ENCODE peak calls at places on chromosomes 13 and 19, in four cellular contexts. I is AG10803; X is CD8-positive, alpha-beta T cell; T is heart left ventricle. W is an unnamed sample.

GRCh38 chr13:83184819-83185218 is 697.5 kb downstream of the SLITRK1 start:
- DNase-seq in I (peak), X (no peak), T (no peak), W (peak)

GRCh38 chr13:51781246-51782022 is 22.5 kb downstream of the DHRS12 start:
- DNase-seq in I (no peak), X (no peak), T (no peak), W (peak)

GRCh38 chr13:24161010-24161775 is 673 bp downstream of the SPATA13 start:
- DNase-seq in I (no peak), X (peak), T (no peak), W (no peak)

GRCh38 chr19:5988520-5989387 is 10.8 kb upstream of the RANBP3 start:
- DNase-seq in I (no peak), X (no peak), T (no peak), W (no peak)

GRCh38 chr19:11570039-11570462 is 7.4 kb downstream of the ACP5 start:
- DNase-seq in I (no peak), X (no peak), T (no peak), W (no peak)

GRCh38 chr19:20388826-20389225 is 176.8 kb downstream of the ZNF737 start:
- DNase-seq in I (no peak), X (no peak), T (no peak), W (no peak)

GRCh38 chr13:104491951-104492350 is 1425.7 kb upstream of the SLC10A2 start:
- DNase-seq in I (no peak), X (no peak), T (no peak), W (no peak)

GRCh38 chr19:47742636-47743035 is 2.7 kb upstream of the NOP53 start:
- DNase-seq in I (no peak), X (no peak), T (peak), W (peak)

GRCh38 chr19:12891553-12892021 is 627 bp downstream of the GCDH start:
- DNase-seq in I (no peak), X (no peak), T (no peak), W (no peak)

DNA sequence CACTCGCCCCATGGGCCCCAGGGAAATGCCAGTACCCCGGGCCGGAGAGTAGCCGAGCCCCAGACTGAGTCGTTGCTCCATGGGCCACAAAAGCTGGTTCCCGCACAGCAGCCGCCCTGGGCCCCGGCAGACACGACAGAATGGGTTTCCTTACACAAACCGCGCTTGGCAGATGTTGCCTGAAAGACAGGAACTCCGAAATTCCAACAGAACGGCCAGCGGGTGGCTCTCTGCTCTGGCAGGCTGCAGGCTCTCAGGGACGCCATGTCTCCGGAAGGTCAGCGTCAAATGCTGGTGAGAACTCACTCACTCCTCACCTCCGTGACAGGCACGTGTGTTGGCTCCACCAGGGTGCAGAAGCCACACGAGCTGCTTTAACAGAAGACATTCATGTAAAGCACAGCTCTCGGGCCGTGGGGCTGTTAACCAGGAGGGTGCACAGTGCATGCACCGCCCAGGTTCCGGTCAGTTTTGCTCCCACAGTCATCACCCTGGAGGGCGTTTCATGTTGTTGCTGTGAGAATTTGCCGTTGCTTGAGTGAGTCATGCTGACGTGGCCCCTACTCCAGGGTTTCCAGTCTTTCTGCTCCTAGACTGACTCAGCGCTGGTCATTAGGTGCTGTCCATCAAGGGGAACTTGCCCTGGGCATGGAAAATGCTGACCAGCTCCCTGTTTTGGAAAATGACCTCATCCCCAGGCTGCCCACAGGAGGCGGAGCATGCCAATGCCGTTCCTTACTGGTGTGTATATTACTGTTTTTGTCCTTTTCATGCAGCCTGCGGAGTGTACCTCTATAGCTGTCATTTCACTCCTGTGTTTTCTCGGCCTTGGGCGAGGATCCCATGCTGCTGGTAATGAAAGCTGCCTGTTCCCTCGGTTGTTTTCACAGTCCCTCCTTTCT is 44.8 kb downstream of the ANKRD10 start:
- DNase-seq in I (peak), X (no peak), T (peak), W (peak)
- TF ChIP-seq CTCF in I (no peak), X (no peak), T (no peak), W (no peak)

DNA sequence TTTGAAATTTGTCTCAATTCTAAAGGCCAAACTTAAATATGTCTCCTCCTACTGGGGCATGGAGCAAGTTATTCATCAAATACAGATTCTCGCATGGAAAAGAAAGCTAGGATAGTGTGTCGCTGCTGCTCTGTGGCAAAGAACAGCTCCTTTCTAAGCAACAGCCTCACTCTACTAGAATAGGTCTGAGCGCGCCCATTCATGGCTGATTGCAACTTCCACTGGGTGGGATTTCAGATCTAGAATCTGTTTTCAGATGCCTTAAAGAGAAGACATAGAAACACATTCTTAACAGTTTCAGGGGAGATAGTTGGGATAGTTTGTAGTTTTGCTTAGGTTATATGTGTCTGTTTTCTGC is 2.4 kb downstream of the RGCC start:
- DNase-seq in I (no peak), X (no peak), T (no peak), W (peak)
- H3K4me3 ChIP-seq in I (peak), X (peak), T (peak), W (peak)

GRCh38 chr19:8513687-8514504 is at the start of gene ZNF414:
- DNase-seq in I (peak), X (peak), T (peak), W (peak)
- TF ChIP-seq CTCF in I (no peak), X (no peak), T (no peak), W (no peak)

GRCh38 chr19:45097450-45097775 is 4.4 kb downstream of the PPP1R37 start:
- DNase-seq in I (no peak), X (no peak), T (no peak), W (no peak)

GRCh38 chr19:45096700-45097099 is 3.7 kb downstream of the PPP1R37 start:
- DNase-seq in I (no peak), X (no peak), T (no peak), W (no peak)

GRCh38 chr19:45099465-45100201 is 6.7 kb downstream of the PPP1R37 start:
- DNase-seq in I (no peak), X (no peak), T (no peak), W (no peak)

GRCh38 chr19:45098521-45099464 is 5.8 kb downstream of the PPP1R37 start:
- DNase-seq in I (peak), X (no peak), T (peak), W (no peak)

DNA sequence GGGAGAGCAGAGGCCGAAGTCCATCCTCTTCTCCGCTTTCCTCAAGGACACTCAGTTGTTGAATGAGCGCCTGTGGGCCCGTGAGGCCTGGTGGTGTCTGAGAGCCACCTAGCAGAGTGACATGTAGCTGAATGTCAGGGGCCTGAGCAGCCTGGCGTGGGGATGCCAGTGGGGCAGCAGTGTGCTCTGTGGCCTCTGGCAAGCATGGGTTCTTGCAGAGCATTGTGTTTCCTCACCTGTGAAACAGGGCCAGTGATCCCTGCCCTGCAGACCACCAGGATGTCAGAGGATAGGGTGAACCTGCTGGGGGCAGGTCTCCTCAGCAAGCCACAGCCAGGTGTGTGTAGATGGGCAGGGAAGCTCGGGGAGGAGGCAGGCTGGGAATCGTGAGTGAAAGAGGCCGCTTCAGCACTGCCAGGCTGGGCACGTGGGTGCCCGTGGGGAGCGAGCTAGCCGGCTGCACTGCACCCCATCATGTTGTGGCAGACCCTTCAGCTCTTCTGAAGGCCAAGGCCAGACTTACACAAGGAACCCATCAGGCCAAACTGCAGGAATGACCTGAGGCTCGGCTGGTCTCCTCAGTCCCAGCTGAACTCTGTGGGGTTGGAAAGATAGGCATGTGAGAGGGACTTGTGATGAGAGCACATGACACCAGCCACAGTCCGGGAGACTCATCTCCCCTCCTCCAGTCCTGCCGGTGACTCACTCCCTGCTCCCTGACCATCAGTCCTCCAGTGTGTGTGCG is 5.0 kb downstream of the PPP1R37 start:
- DNase-seq in I (peak), X (no peak), T (peak), W (peak)
- H3K4me3 ChIP-seq in I (peak), X (no peak), T (no peak), W (peak)

GRCh38 chr19:42229263-42229854 is 9.2 kb downstream of the ZNF526 start:
- DNase-seq in I (no peak), X (no peak), T (no peak), W (no peak)
- TF ChIP-seq CTCF in I (no peak), X (no peak), T (no peak), W (no peak)

DNA sequence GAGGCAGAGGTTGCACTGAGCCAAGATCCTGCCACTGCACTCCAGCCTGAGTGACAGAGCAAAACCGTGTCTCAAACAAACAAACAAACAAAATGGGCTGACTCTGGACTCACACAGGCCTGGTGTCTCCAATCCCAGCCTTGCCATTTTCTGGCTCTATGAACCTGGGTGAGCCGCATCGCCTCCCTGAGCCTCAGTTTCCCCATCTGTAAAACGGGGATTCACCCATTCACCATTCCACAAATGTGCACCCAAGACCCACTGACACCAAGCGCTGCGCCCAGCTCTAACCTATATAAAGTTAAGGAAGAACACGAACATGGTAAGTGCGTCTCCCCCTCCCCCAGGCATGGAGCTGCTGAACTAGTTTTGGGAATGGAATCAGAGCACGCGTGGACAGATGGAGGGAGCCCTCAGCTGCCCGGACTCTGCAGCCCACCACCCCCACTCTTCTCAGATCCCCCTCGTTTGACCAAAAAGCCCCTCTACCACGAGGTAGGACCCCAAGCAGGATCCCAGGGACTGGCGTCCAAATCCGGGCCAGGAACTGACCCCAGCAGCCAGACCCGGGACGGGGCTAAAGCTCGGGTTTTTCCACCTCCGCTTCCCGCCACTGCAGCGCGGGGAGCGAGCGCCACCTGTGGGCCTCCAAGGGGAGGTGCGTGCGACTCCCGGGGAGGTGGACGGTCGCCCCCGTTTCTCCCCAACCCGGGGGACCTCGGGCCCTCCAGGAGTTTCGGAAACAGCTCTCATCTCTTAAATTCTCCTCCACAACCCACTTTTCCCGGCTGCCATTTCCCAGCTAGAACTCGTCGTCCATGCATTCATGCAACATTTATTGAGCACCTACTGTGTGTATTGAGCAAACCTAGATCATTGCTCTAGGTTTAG is 33.0 kb upstream of the ADGRE5 start:
- DNase-seq in I (peak), X (peak), T (peak), W (peak)
- H3K4me3 ChIP-seq in I (peak), X (peak), T (peak), W (no peak)

DNA sequence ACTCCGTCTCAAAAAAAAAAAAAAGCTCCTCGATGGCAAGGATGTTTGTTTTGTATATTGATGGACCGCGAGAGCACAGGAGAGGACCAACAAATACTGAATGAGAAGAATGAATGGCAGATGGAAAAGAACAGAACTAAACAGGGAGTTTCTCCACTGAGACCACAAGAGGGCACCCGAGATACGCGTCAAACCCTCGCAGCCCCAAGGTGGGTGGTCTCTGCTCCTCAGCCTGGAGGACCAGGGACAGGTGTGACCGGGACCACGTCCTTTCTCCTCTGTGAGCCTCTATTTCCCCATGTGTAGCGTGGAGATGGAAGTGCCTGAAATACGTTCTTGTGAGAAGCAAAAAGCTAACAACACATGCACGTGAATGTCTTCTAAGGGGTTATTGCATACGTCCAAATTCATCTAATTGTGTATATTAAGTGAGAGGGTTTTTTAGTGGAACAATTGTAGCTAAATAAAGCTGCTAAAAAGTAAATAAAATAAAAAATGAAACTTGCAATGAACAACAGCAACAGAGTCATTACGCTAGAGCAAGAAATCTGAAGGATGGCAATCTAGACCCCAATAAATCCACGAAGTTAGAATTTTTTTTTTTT is 8.3 kb upstream of the CDC42EP5 start:
- DNase-seq in I (peak), X (peak), T (no peak), W (no peak)
- TF ChIP-seq CTCF in I (peak), X (peak), T (peak), W (peak)

GRCh38 chr19:41863209-41863931 is 3.3 kb downstream of the RPS19 start:
- DNase-seq in I (no peak), X (no peak), T (no peak), W (no peak)
- H3K4me3 ChIP-seq in I (no peak), X (no peak), T (no peak), W (no peak)